ENCODE peak calls at places on chromosomes 6 and 20, in eight cellular contexts. C is HEK293T; T is activated naive CD4-positive, alpha-beta T cell treated with anti-CD3 and anti-CD28 coated beads for 36 hours; R is aorta; B is T-helper 2 cell; A is activated gamma-delta T cell treated with Interleukin-2 at 50 U/mL for 16 hours; Z is AG04450; F is stimulated activated naive B cell treated with anti-CD40 and anti-IgM and Interleukin-4, amounts not matched to agents 10 μg/mL and 1 μg/mL and 100 μg/mL, for 72 hours. P is an unnamed sample.

GRCh38 chr20:46552460-46553420 is 2.3 kb upstream of the OCSTAMP start:
- DNase-seq in B (no peak), Z (no peak), A (peak; percentile 27), R (no peak), F (peak; percentile 42), T (peak; percentile 80), C (no peak), P (no peak)

GRCh38 chr6:33430991-33431879 is 11.4 kb downstream of the SYNGAP1 start:
- DNase-seq in T (peak; percentile 86), A (peak; percentile 85), Z (no peak), R (peak; percentile 89), B (peak; percentile 49), F (peak; percentile 69), C (peak; percentile 60), P (peak; percentile 72)

GRCh38 chr6:14765753-14766152 is 480.1 kb upstream of the JARID2 start:
- DNase-seq in R (no peak), T (no peak), C (no peak), A (no peak), Z (no peak), F (no peak), B (no peak), P (no peak)

GRCh38 chr6:38137609-38138008 is 318.1 kb downstream of the ZFAND3 start:
- DNase-seq in T (no peak), Z (no peak), A (no peak), C (no peak), F (no peak), R (no peak), B (no peak), P (no peak)

GRCh38 chr6:93794161-93794560 is 374.8 kb upstream of the EPHA7 start:
- DNase-seq in C (no peak), T (no peak), A (no peak), Z (no peak), F (no peak), B (no peak), R (no peak), P (no peak)

GRCh38 chr6:137602871-137603270 is 108.7 kb upstream of the OLIG3 start:
- DNase-seq in T (no peak), B (no peak), Z (no peak), F (no peak), C (no peak), R (no peak), A (no peak), P (no peak)

GRCh38 chr6:2509746-2510145 is 241.0 kb downstream of the MYLK4 start:
- DNase-seq in C (no peak), Z (no peak), T (no peak), R (no peak), F (no peak), B (no peak), A (no peak), P (no peak)

GRCh38 chr20:47417245-47418060 is 61.0 kb upstream of the ZMYND8 start:
- DNase-seq in R (no peak), T (no peak), Z (no peak), F (no peak), A (no peak), C (no peak), B (no peak), P (no peak)

GRCh38 chr20:38453941-38454340 is 18.7 kb upstream of the RALGAPB start:
- DNase-seq in A (no peak), F (no peak), Z (no peak), R (peak; percentile 57), C (no peak), T (no peak), B (no peak), P (no peak)

GRCh38 chr6:51792273-51793030 is 295.0 kb downstream of the PKHD1 start:
- DNase-seq in C (no peak), F (no peak), B (no peak), A (no peak), T (no peak), Z (no peak), R (no peak), P (no peak)

GRCh38 chr6:19662911-19663310 is 174.3 kb upstream of the ID4 start:
- DNase-seq in A (no peak), T (no peak), C (no peak), R (no peak), F (no peak), Z (no peak), B (no peak), P (no peak)

GRCh38 chr20:21322083-21322710 is 19.1 kb downstream of the XRN2 start:
- DNase-seq in Z (no peak), F (no peak), C (no peak), R (no peak), T (no peak), A (no peak), B (no peak), P (no peak)

P was measured in Right ventricle myocardium inferior.